ENCODE peak calls at places on chromosomes 6 and 20, in four cellular contexts. V, Z, W and N are unnamed samples.

GRCh38 chr6:114339706-114340105 is 3.1 kb downstream of the HS3ST5 start:
- DNase-seq in V (no peak), Z (no peak), W (peak; percentile 9), N (no peak)

GRCh38 chr6:157982580-157983438 is 1.1 kb downstream of the SYNJ2 start:
- DNase-seq in V (no peak), Z (no peak), W (peak; percentile 59), N (peak; percentile 23)

GRCh38 chr6:148179786-148180185 is 162.9 kb upstream of the SASH1 start:
- DNase-seq in V (peak; percentile 21), Z (no peak), W (peak; percentile 43), N (peak; percentile 24)

GRCh38 chr6:158002951-158003853 is 21.5 kb downstream of the SYNJ2 start:
- DNase-seq in V (peak; percentile 64), Z (no peak), W (peak; percentile 84), N (peak; percentile 74)

GRCh38 chr20:10603378-10603777 is 70.4 kb downstream of the JAG1 start:
- DNase-seq in V (no peak), Z (no peak), W (no peak), N (peak; percentile 6)

GRCh38 chr20:881051-881820 is 34.9 kb downstream of the ANGPT4 start:
- DNase-seq in V (no peak), Z (no peak), W (peak; percentile 52), N (peak; percentile 68)

GRCh38 chr6:16704706-16705402 is 56.4 kb downstream of the ATXN1 start:
- DNase-seq in V (no peak), Z (no peak), W (peak; percentile 74), N (peak; percentile 83)

GRCh38 chr6:145953200-145953599 is 11.0 kb downstream of the SHPRH start:
- DNase-seq in V (no peak), Z (no peak), W (no peak), N (no peak)

GRCh38 chr6:16345449-16346330 is 107.3 kb downstream of the GMPR start:
- DNase-seq in V (peak; percentile 48), Z (peak; percentile 72), W (peak; percentile 99), N (no peak)

GRCh38 chr6:11774392-11774791 is 4.2 kb downstream of the ADTRP start:
- DNase-seq in V (no peak), Z (no peak), W (no peak), N (no peak)

GRCh38 chr20:40802886-40803285 is 113.8 kb upstream of the MAFB start:
- DNase-seq in V (no peak), Z (no peak), W (no peak), N (no peak)

GRCh38 chr6:151716446-151717047 is 90.9 kb upstream of the ESR1 start:
- DNase-seq in V (peak; percentile 18), Z (no peak), W (no peak), N (peak; percentile 19)

GRCh38 chr6:40953486-40953885 is 85.5 kb downstream of the UNC5CL start:
- DNase-seq in V (no peak), Z (no peak), W (peak; percentile 41), N (no peak)

DNA sequence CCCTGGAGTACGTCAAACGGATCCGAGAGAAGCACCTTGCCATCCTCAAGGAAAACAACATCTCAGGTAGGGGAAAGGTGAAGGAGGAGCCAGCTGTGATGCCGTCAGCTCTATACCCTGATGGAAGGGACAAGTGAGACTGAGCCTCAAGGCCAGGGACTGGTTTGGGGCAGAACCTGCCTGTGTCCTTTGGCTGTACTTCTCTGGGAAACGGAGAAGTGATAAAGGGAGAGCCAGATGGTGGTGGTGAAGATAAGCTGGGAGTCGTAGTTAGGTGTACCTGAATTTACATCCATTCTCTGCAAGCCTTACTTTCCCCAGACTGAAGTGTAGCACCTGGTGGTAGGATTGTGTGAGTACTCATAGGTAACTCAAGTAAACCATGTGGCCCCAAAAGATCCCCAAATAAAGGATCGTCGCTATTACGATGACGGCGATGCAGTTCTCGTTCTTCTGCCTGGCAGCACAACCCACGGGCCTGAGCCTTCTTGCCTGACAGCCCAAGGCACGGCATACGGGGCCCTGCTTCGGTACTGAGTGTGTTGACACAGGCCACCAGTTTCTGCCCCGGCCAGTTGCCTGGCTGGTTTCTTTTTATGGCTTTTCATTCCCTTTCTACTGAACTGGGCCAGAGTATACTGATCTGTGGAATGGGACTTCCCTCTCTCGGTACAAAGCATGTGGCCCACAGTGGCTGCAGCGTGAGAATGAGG is 10.6 kb downstream of the PCIF1 start:
- DNase-seq in V (no peak), Z (no peak), W (no peak), N (no peak)
- TF ChIP-seq CTCF in V (no peak), Z (no peak), W (no peak), N (no peak)

GRCh38 chr6:124881898-124882579 is 80.2 kb upstream of the RNF217 start:
- DNase-seq in V (no peak), Z (peak; percentile 24), W (peak; percentile 28), N (no peak)
- TF ChIP-seq CTCF in V (no peak), Z (no peak), W (no peak), N (no peak)

DNA sequence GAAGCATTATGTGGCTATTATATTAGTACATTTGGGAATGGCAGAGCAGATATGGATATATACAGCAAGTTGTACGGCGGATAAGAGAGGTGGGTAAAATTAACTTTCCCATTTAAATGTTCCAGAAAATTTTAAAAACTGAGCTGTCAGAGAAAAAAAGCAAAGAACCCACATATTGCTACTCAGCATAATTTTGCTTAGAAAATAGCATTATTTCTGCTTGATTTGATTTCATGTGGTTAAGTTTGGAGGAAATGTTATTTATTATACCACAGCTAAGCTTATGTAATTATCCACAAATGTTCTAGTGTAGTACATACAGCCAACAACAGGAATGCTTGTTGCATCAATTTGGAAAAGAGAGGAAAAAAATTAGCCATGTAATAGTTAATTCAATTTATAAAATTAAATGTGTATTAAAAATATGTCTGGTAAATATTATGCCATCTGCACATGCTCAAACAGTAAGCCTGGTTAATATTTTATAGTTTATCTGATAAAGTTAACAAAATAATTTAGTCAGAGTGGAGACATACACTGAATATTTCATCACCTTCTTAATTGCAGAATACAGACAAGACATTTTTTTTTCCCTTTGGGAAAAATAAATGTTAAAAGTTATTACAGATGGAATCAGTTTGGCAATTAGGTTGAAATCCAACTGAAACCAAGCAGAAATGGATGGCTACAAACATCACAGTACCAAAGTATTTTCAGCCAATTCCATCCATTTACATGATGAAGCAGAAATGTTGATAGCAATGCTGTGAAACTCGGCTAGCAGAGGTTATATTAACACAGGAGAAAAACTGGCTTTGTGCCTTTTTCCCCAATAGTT is 172.1 kb upstream of the ID4 start:
- DNase-seq in V (no peak), Z (no peak), W (no peak), N (no peak)
- TF ChIP-seq CTCF in V (no peak), Z (no peak), W (no peak), N (no peak)

GRCh38 chr20:25285091-25285647 is 37.3 kb downstream of the PYGB start:
- DNase-seq in V (no peak), Z (no peak), W (peak; percentile 32), N (no peak)
- TF ChIP-seq CTCF in V (no peak), Z (no peak), W (no peak), N (no peak)

GRCh38 chr6:131368077-131368911 is 204.7 kb upstream of the ARG1 start:
- DNase-seq in V (peak; percentile 28), Z (no peak), W (peak; percentile 47), N (no peak)
- TF ChIP-seq CTCF in V (no peak), Z (no peak), W (peak; percentile 12), N (no peak)

GRCh38 chr6:69771158-69771906 is 25.5 kb downstream of the LMBRD1 start:
- DNase-seq in V (no peak), Z (no peak), W (no peak), N (no peak)

GRCh38 chr6:69763763-69764162 is 33.0 kb downstream of the LMBRD1 start:
- DNase-seq in V (no peak), Z (no peak), W (no peak), N (no peak)

DNA sequence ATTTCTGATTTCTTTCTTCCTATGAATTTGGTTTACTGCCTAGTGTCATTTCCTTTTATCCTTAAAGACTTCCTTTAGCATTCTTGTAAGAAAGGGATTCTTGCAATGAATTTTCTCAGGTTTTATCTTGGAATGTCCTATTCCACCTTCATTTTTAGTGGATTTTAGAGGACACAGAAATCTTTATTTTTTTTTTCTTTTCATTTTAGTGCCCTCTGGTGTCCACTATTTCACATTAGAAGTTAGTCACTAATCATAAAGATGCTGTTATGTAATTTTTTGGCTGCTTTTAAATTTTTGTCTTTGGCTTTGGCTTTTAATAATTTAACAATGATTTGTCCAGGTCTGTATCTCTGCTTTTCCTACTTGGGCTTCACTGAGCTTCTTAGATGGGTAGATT is 28.1 kb downstream of the LMBRD1 start:
- DNase-seq in V (no peak), Z (no peak), W (peak; percentile 4), N (no peak)
- TF ChIP-seq CTCF in V (peak; percentile 36), Z (peak; percentile 43), W (no peak), N (peak; percentile 24)